ENCODE peak calls at places on chromosome 22, in eight cellular contexts. E is spleen; W is thoracic aorta; B is NCI-H748 treated with DMSO at 0.1 percent for 48 hours; J is stimulated activated CD4-positive, alpha-beta T cell treated with anti-CD3 and anti-CD28 coated beads, Interleukin-12 subunit alpha, Interleukin-12 subunit beta, amount 100 ng/mL, for 24 hours; F is posterior vena cava; D is amniotic stem cell; Z is GM10248. V is an unnamed sample.

GRCh38 chr22:46797355-46797754 is 34.9 kb downstream of the TBC1D22A start:
- DNase-seq in E (peak), W (no peak), B (no peak), J (no peak), F (no peak), D (no peak), Z (no peak), V (no peak)

GRCh38 chr22:48488149-48488551 is 1339.5 kb downstream of the BRD1 start:
- DNase-seq in E (peak), W (no peak), B (no peak), J (no peak), F (no peak), D (no peak), Z (no peak), V (no peak)

GRCh38 chr22:44697423-44698179 is 4.4 kb upstream of the PRR5 start:
- DNase-seq in E (peak), W (no peak), B (peak), J (peak), F (peak), D (peak), Z (peak), V (peak)

GRCh38 chr22:30362632-30363281 is 6.0 kb downstream of the CCDC157 start:
- DNase-seq in E (no peak), W (no peak), B (no peak), J (no peak), F (no peak), D (no peak), Z (no peak), V (no peak)

GRCh38 chr22:50102946-50103345 is 13.1 kb downstream of the MOV10L1 start:
- DNase-seq in E (no peak), W (no peak), B (no peak), J (no peak), F (peak), D (no peak), Z (peak), V (no peak)

GRCh38 chr22:19806213-19807160 is 45.9 kb downstream of the TBX1 start:
- DNase-seq in E (peak), W (no peak), B (no peak), J (no peak), F (peak), D (no peak), Z (no peak), V (peak)

GRCh38 chr22:27382947-27383346 is 418.6 kb downstream of the MN1 start:
- DNase-seq in E (no peak), W (no peak), B (no peak), J (no peak), F (no peak), D (no peak), Z (no peak), V (no peak)

GRCh38 chr22:45816771-45817170 is 145.1 kb downstream of the ATXN10 start:
- DNase-seq in E (no peak), W (no peak), B (no peak), J (no peak), F (no peak), D (no peak), Z (no peak), V (peak)

GRCh38 chr22:24289781-24290181 is 19.1 kb downstream of the SPECC1L start:
- DNase-seq in E (no peak), W (no peak), B (no peak), J (no peak), F (no peak), D (no peak), Z (peak), V (no peak)

GRCh38 chr22:29353286-29353685 is 35.1 kb downstream of the AP1B1 start:
- DNase-seq in E (no peak), W (no peak), B (no peak), J (no peak), F (no peak), D (no peak), Z (no peak), V (no peak)

GRCh38 chr22:46023558-46023981 is 46.6 kb upstream of the WNT7B start:
- DNase-seq in E (peak), W (no peak), B (no peak), J (no peak), F (no peak), D (no peak), Z (no peak), V (no peak)

GRCh38 chr22:27581688-27582087 is 219.9 kb downstream of the MN1 start:
- DNase-seq in E (peak), W (peak), B (no peak), J (no peak), F (peak), D (no peak), Z (no peak), V (no peak)

GRCh38 chr22:19819209-19819910 is 35.3 kb downstream of the GNB1L start:
- DNase-seq in E (no peak), W (no peak), B (no peak), J (no peak), F (peak), D (no peak), Z (no peak), V (no peak)

GRCh38 chr22:24420072-24420976 is 7.1 kb upstream of the ADORA2A start:
- DNase-seq in E (peak), W (no peak), B (peak), J (no peak), F (peak), D (no peak), Z (no peak), V (no peak)

GRCh38 chr22:17161991-17162390 is 2.9 kb upstream of the HDHD5 start:
- DNase-seq in E (no peak), W (no peak), B (no peak), J (no peak), F (no peak), D (no peak), Z (no peak), V (no peak)

GRCh38 chr22:46425011-46425410 is 89.5 kb downstream of the TRMU start:
- DNase-seq in E (no peak), W (no peak), B (no peak), J (no peak), F (no peak), D (no peak), Z (no peak), V (no peak)

GRCh38 chr22:50136431-50137047 is 34.0 kb upstream of the PANX2 start:
- DNase-seq in E (no peak), W (no peak), B (peak), J (no peak), F (no peak), D (no peak), Z (no peak), V (peak)

GRCh38 chr22:26570864-26571525 is 18.9 kb downstream of the TPST2 start:
- DNase-seq in E (no peak), W (no peak), B (no peak), J (no peak), F (no peak), D (no peak), Z (no peak), V (no peak)

GRCh38 chr22:20019661-20020532 is 1.0 kb upstream of the TANGO2 start:
- DNase-seq in E (peak), W (no peak), B (no peak), J (no peak), F (peak), D (no peak), Z (no peak), V (no peak)

GRCh38 chr22:32801436-32802290 is at the start of gene TIMP3:
- DNase-seq in E (peak), W (peak), B (no peak), J (no peak), F (peak), D (peak), Z (no peak), V (peak)

GRCh38 chr22:43228330-43228729 is 41.4 kb upstream of the TTLL12 start:
- DNase-seq in E (no peak), W (no peak), B (no peak), J (no peak), F (no peak), D (no peak), Z (peak), V (no peak)

GRCh38 chr22:20172038-20172613 is 21.3 kb upstream of the CCDC188 start:
- DNase-seq in E (no peak), W (no peak), B (no peak), J (no peak), F (no peak), D (no peak), Z (no peak), V (no peak)

GRCh38 chr22:48920776-48921241 is 906.9 kb downstream of the BRD1 start:
- DNase-seq in E (no peak), W (no peak), B (peak), J (no peak), F (peak), D (no peak), Z (no peak), V (no peak)

V was measured in prostate gland.